ENCODE peak calls at places on chromosome 12, in eight cellular contexts. Z, D, K, M, X, Y, I and O are unnamed samples. For H3K4me1, the result is how much of the 10 kb centered on the place peaks cover.

GRCh38 chr12:122876724-122877123 is 19.2 kb downstream of the VPS37B start:
- DNase-seq in Z (no peak), D (no peak), K (no peak), M (no peak), X (no peak), Y (peak), I (no peak), O (no peak)

GRCh38 chr12:85036241-85036707 is at the start of the genes LRRIQ1 and TSPAN19:
- DNase-seq in Z (peak), D (peak), K (peak), M (peak), X (peak), Y (peak), I (peak), O (peak)

GRCh38 chr12:120015313-120015712 is 26.3 kb downstream of the BICDL1 start:
- DNase-seq in Z (no peak), D (no peak), K (no peak), M (no peak), X (no peak), Y (no peak), I (no peak), O (no peak)

GRCh38 chr12:111532741-111533140 is 66.4 kb downstream of the ATXN2 start:
- DNase-seq in Z (peak), D (no peak), K (peak), M (peak), X (no peak), Y (no peak), I (no peak), O (no peak)

GRCh38 chr12:118360785-118361404 is 11.8 kb downstream of the TAOK3 start:
- DNase-seq in Z (no peak), D (peak), K (no peak), M (no peak), X (peak), Y (peak), I (no peak), O (no peak)

GRCh38 chr12:94047781-94048567 is 100.4 kb upstream of the PLXNC1 start:
- DNase-seq in Z (no peak), D (no peak), K (no peak), M (no peak), X (no peak), Y (no peak), I (no peak), O (no peak)

GRCh38 chr12:54596526-54596946 is 8.1 kb upstream of the PPP1R1A start:
- DNase-seq in Z (peak), D (peak), K (peak), M (peak), X (peak), Y (peak), I (peak), O (peak)

GRCh38 chr12:5309654-5310053 is 122.3 kb upstream of the NTF3 start:
- DNase-seq in Z (no peak), D (no peak), K (no peak), M (no peak), X (peak), Y (no peak), I (no peak), O (no peak)

GRCh38 chr12:106976013-106976658 is 10.8 kb downstream of the MTERF2 start:
- DNase-seq in Z (no peak), D (no peak), K (no peak), M (no peak), X (peak), Y (peak), I (no peak), O (peak)

GRCh38 chr12:116423053-116423452 is 136.1 kb upstream of the MAP1LC3B2 start:
- DNase-seq in Z (no peak), D (no peak), K (no peak), M (peak), X (peak), Y (peak), I (no peak), O (peak)

GRCh38 chr12:68374315-68374982 is 42.3 kb upstream of the MDM1 start:
- DNase-seq in Z (peak), D (no peak), K (no peak), M (no peak), X (no peak), Y (no peak), I (no peak), O (no peak)

GRCh38 chr12:113427882-113428281 is 5.7 kb downstream of the SDSL start:
- DNase-seq in Z (no peak), D (no peak), K (no peak), M (no peak), X (no peak), Y (no peak), I (no peak), O (no peak)

GRCh38 chr12:118357327-118358007 is 15.2 kb downstream of the TAOK3 start:
- DNase-seq in Z (no peak), D (peak), K (no peak), M (no peak), X (peak), Y (peak), I (peak), O (peak)

GRCh38 chr12:4145990-4146859 is 127.3 kb upstream of the CCND2 start:
- DNase-seq in Z (no peak), D (no peak), K (no peak), M (peak), X (no peak), Y (no peak), I (no peak), O (no peak)

GRCh38 chr12:65895759-65896656 is 71.7 kb downstream of the HMGA2 start:
- DNase-seq in Z (no peak), D (peak), K (peak), M (peak), X (no peak), Y (no peak), I (no peak), O (peak)

GRCh38 chr12:52022841-52023181 is 16.1 kb downstream of the TAMALIN start:
- DNase-seq in Z (peak), D (no peak), K (peak), M (peak), X (no peak), Y (no peak), I (peak), O (peak)

GRCh38 chr12:49917788-49918173 is 14.1 kb upstream of the FAIM2 start:
- DNase-seq in Z (no peak), D (no peak), K (no peak), M (no peak), X (no peak), Y (no peak), I (no peak), O (no peak)

GRCh38 chr12:49902399-49903350 is 1.0 kb downstream of the FAIM2 start:
- DNase-seq in Z (no peak), D (no peak), K (peak), M (peak), X (no peak), Y (no peak), I (no peak), O (no peak)

GRCh38 chr12:23795494-23795893 is 154.0 kb downstream of the SOX5 start:
- DNase-seq in Z (no peak), D (no peak), K (no peak), M (no peak), X (no peak), Y (no peak), I (no peak), O (no peak)

GRCh38 chr12:130068741-130069140 is 93.5 kb upstream of the FZD10 start:
- DNase-seq in Z (no peak), D (no peak), K (no peak), M (no peak), X (no peak), Y (no peak), I (no peak), O (no peak)

GRCh38 chr12:122862872-122863701 is 27.8 kb downstream of the HIP1R start:
- DNase-seq in Z (peak), D (no peak), K (no peak), M (no peak), X (no peak), Y (no peak), I (no peak), O (peak)

GRCh38 chr12:34345801-34346200 is 323.5 kb downstream of the ALG10 start:
- DNase-seq in Z (no peak), D (no peak), K (no peak), M (no peak), X (no peak), Y (no peak), I (no peak), O (no peak)

GRCh38 chr12:125187148-125187733 is 122.0 kb downstream of the AACS start:
- DNase-seq in Z (no peak), D (no peak), K (peak), M (no peak), X (peak), Y (no peak), I (no peak), O (no peak)

GRCh38 chr12:53219116-53219955 is 12.3 kb upstream of the ITGB7 start:
- DNase-seq in Z (no peak), D (no peak), K (no peak), M (no peak), X (peak), Y (peak), I (peak), O (peak)

GRCh38 chr12:115820661-115821060 is 456.8 kb downstream of the MED13L start:
- DNase-seq in Z (no peak), D (no peak), K (no peak), M (peak), X (no peak), Y (no peak), I (no peak), O (no peak)

GRCh38 chr12:48001426-48002178 is 2.7 kb downstream of the COL2A1 start:
- DNase-seq in Z (peak), D (peak), K (peak), M (peak), X (peak), Y (no peak), I (peak), O (peak)

GRCh38 chr12:93908846-93909592 is 231.8 kb downstream of the CRADD start:
- DNase-seq in Z (peak), D (no peak), K (no peak), M (no peak), X (peak), Y (no peak), I (no peak), O (no peak)

GRCh38 chr12:114955414-114956014 is 271.5 kb upstream of the TBX3 start:
- DNase-seq in Z (no peak), D (no peak), K (no peak), M (no peak), X (no peak), Y (peak), I (no peak), O (peak)

GRCh38 chr12:52232233-52232915 is 669 bp upstream of the KRT7 start:
- DNase-seq in Z (no peak), D (no peak), K (peak), M (peak), X (no peak), Y (no peak), I (no peak), O (no peak)

GRCh38 chr12:107196681-107197080 is 103.3 kb upstream of the CRY1 start:
- DNase-seq in Z (no peak), D (no peak), K (no peak), M (no peak), X (peak), Y (peak), I (no peak), O (no peak)

GRCh38 chr12:103505371-103506236 is 9.8 kb upstream of the C12orf42 start:
- DNase-seq in Z (no peak), D (no peak), K (no peak), M (no peak), X (no peak), Y (no peak), I (no peak), O (no peak)

DNA sequence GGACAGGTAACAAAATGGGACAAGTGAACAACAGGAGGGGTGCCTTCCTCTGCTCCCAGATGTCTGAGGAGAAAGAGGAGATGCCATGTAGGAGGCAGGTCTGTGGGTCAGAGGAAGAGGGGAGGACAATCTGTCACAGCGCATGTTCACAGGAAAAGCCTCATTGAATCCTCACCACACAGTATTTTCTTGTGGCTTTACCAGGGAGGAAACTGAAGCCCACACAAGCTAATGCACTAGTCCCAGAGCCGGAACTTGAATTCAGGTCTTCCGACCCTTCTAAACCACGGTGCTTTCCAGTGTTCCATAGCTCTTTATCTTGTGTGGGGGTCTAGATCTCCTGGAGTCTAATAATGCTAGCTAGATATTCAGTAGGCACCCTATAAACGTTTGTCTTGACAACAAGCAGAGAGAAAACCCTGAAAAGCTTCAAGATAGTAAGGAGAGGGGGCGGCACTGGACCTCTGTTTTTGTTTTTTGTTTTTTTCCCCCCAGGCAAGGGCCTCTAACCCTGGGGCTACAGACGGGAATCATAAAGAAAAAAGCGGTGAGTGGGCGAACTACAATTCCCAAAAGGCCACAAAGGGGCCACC is 374 bp upstream of the SHMT2 start:
- DNase-seq in Z (no peak), D (no peak), K (no peak), M (no peak), X (peak), Y (no peak), I (no peak), O (no peak)
- H3K4me1 ChIP-seq in Z (under half), D (under half), K (under half), M (under half), X (under half), Y (under half), I (under half), O (under half)

DNA sequence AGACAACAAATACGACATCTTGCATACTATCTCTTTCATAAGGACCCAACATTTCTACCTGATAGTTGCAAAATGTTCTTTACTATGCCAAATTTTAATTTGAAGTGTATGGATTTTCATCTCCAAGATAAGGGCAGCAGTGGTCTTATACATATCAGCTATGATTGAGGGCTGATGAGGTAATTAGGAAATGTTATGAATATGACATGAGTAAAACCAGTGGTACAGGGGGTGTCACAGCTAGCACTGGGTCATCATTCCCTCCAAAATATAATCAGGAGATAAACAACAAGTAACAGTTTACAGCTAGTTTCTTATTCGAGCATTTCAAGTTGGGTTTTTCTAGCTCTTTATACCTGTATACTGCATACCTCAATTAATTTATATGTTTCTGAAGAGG is 35.0 kb downstream of the ATP2B1 start:
- DNase-seq in Z (no peak), D (no peak), K (no peak), M (no peak), X (no peak), Y (no peak), I (no peak), O (no peak)
- H3K4me3 ChIP-seq in Z (no peak), D (no peak), K (no peak), M (no peak), X (no peak), Y (no peak), I (no peak), O (no peak)

GRCh38 chr12:95115641-95116040 is 42.2 kb upstream of the NR2C1 start:
- DNase-seq in Z (no peak), D (no peak), K (no peak), M (no peak), X (no peak), Y (no peak), I (no peak), O (no peak)
- H3K4me2 ChIP-seq in Z (peak), D (no peak), K (peak), M (no peak), X (no peak), Y (no peak), I (no peak), O (no peak)

GRCh38 chr12:11718105-11718504 is 68.6 kb downstream of the ETV6 start:
- DNase-seq in Z (no peak), D (no peak), K (no peak), M (no peak), X (no peak), Y (no peak), I (no peak), O (no peak)

GRCh38 chr12:11718768-11719253 is 69.3 kb downstream of the ETV6 start:
- DNase-seq in Z (no peak), D (no peak), K (no peak), M (peak), X (peak), Y (peak), I (no peak), O (no peak)

GRCh38 chr12:11716794-11717532 is 67.5 kb downstream of the ETV6 start:
- DNase-seq in Z (no peak), D (no peak), K (no peak), M (no peak), X (peak), Y (peak), I (no peak), O (peak)

GRCh38 chr12:11719678-11720099 is 70.2 kb downstream of the ETV6 start:
- DNase-seq in Z (no peak), D (no peak), K (peak), M (peak), X (peak), Y (peak), I (no peak), O (no peak)

DNA sequence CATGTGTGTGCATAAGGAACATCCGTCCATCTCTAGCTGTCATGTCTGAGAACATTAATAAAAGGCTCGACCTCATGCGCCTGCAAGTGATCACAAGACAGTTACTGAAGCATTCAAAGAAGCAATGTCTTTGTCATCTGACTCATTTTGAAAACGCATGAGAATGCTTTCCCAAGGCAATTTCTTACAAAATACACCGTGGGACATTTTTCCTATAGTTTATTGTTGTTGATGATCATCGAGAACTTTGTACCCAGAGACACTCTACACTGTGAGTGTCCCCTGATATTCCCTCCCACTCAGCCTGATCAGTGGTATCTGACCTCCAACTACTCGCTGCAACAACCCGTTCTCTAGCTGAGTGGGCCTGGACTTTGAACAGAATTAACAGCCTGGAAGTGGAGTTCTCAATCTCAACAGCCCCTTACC is 68.1 kb downstream of the ETV6 start:
- DNase-seq in Z (no peak), D (no peak), K (no peak), M (no peak), X (peak), Y (peak), I (no peak), O (peak)
- H3K4me1 ChIP-seq in Z (under half), D (under half), K (under half), M (under half), X (under half), Y (under half), I (under half), O (under half)

GRCh38 chr12:55707841-55708694 is at the start of gene ITGA7:
- DNase-seq in Z (peak), D (no peak), K (peak), M (peak), X (peak), Y (no peak), I (peak), O (peak)

GRCh38 chr12:55708695-55709233 is 1.1 kb upstream of the ITGA7 start:
- DNase-seq in Z (no peak), D (no peak), K (no peak), M (no peak), X (no peak), Y (no peak), I (no peak), O (no peak)

GRCh38 chr12:55704824-55705780 is 2.6 kb downstream of the ITGA7 start:
- DNase-seq in Z (no peak), D (no peak), K (no peak), M (no peak), X (no peak), Y (no peak), I (no peak), O (no peak)

GRCh38 chr12:55705802-55706402 is 1.8 kb downstream of the ITGA7 start:
- DNase-seq in Z (no peak), D (no peak), K (peak), M (peak), X (no peak), Y (no peak), I (peak), O (no peak)

GRCh38 chr12:55706840-55707671 is 648 bp downstream of the ITGA7 start:
- DNase-seq in Z (no peak), D (no peak), K (peak), M (peak), X (peak), Y (no peak), I (no peak), O (peak)
- H3K4me3 ChIP-seq in Z (no peak), D (peak), K (peak), M (peak), X (peak), Y (peak), I (peak), O (peak)

GRCh38 chr12:10214131-10214876 is 1.6 kb downstream of the GABARAPL1 start:
- DNase-seq in Z (peak), D (no peak), K (peak), M (peak), X (peak), Y (peak), I (no peak), O (peak)
- H3K4me2 ChIP-seq in Z (peak), D (peak), K (peak), M (peak), X (peak), Y (peak), I (peak), O (peak)

GRCh38 chr12:29726321-29726692 is 57.4 kb downstream of the TMTC1 start:
- DNase-seq in Z (no peak), D (no peak), K (no peak), M (no peak), X (no peak), Y (peak), I (no peak), O (no peak)

GRCh38 chr12:29725587-29726320 is 58.0 kb downstream of the TMTC1 start:
- DNase-seq in Z (no peak), D (no peak), K (no peak), M (no peak), X (peak), Y (peak), I (no peak), O (peak)

GRCh38 chr12:29719381-29719780 is 64.4 kb downstream of the TMTC1 start:
- DNase-seq in Z (no peak), D (no peak), K (no peak), M (no peak), X (no peak), Y (no peak), I (no peak), O (no peak)

GRCh38 chr12:29717540-29718100 is 66.1 kb downstream of the TMTC1 start:
- DNase-seq in Z (no peak), D (no peak), K (no peak), M (no peak), X (no peak), Y (no peak), I (no peak), O (no peak)

DNA sequence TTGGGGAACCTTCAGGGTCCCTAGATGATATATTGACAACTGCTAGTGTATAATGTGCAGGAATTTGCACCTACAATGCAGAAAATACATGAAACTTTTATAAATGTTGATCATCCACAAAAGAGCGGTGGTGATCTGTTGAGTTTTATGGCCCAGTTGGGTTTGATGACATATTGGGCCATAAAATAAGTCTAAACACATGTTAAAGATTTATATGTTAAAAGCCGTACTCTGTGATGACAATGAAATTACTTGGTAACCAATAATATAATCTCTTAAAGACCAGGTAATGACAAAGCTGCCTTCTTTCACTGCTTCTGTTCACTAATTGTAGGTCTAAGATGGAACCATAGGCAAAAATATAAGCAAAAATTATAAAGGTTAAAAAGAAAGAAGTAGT is 61.6 kb downstream of the TMTC1 start:
- DNase-seq in Z (no peak), D (no peak), K (no peak), M (no peak), X (no peak), Y (no peak), I (no peak), O (no peak)
- H3K4me1 ChIP-seq in Z (under half), D (under half), K (under half), M (under half), X (under half), Y (under half), I (under half), O (under half)